ENCODE peak calls at places on chromosomes 5 and 9, in six cellular contexts. N is H1, G is neuronal stem cell, F is IMR-90, C is trophoblast cell, K is H9. I is an unnamed sample.

GRCh38 chr9:83304686-83305085 is 233.5 kb downstream of the FRMD3 start:
- DNase-seq in F (peak), G (no peak), K (no peak), N (no peak), C (no peak), I (no peak)

GRCh38 chr5:177964471-177964870 is 31.6 kb downstream of the PROP1 start:
- DNase-seq in G (no peak), N (no peak), F (no peak), C (no peak), K (no peak), I (no peak)

GRCh38 chr5:66469684-66470083 is 126.5 kb upstream of the MAST4 start:
- DNase-seq in F (no peak), C (no peak), N (no peak), K (no peak), G (no peak), I (no peak)

GRCh38 chr9:76415731-76416130 is 21.5 kb upstream of the RFK start:
- DNase-seq in F (no peak), G (no peak), C (no peak), N (no peak), K (no peak), I (no peak)

GRCh38 chr9:134215709-134216448 is 51.5 kb upstream of the RNU6ATAC start:
- DNase-seq in G (no peak), N (no peak), K (no peak), C (no peak), F (peak), I (peak)

GRCh38 chr5:68449380-68449779 is 233.8 kb downstream of the PIK3R1 start:
- DNase-seq in N (no peak), K (no peak), C (no peak), F (no peak), G (no peak), I (no peak)

GRCh38 chr9:92564982-92565381 is 29.2 kb upstream of the ECM2 start:
- DNase-seq in C (no peak), K (no peak), G (no peak), N (no peak), F (peak), I (peak)

GRCh38 chr9:91676042-91676441 is 252.4 kb upstream of the NFIL3 start:
- DNase-seq in N (no peak), G (no peak), C (no peak), K (no peak), F (no peak), I (no peak)

GRCh38 chr5:54309751-54310432 is 481 bp downstream of the ARL15 start:
- DNase-seq in F (peak), C (no peak), N (no peak), K (no peak), G (peak), I (peak)

GRCh38 chr5:159906957-159907356 is 9.3 kb upstream of the ADRA1B start:
- DNase-seq in C (no peak), F (no peak), K (no peak), G (no peak), N (no peak), I (no peak)

GRCh38 chr5:123422433-123423277 is 548 bp downstream of the CEP120 start:
- DNase-seq in N (no peak), K (no peak), F (peak), G (peak), C (no peak), I (peak)

GRCh38 chr5:159915913-159916840 is at the start of gene ADRA1B:
- DNase-seq in N (peak), F (peak), C (peak), K (peak), G (peak), I (peak)

GRCh38 chr9:130530932-130531331 is 48.4 kb upstream of the FUBP3 start:
- DNase-seq in C (peak), N (no peak), K (no peak), G (no peak), F (no peak), I (no peak)

GRCh38 chr9:105290401-105290800 is 46.0 kb downstream of the SLC44A1 start:
- DNase-seq in G (no peak), C (peak), F (peak), K (no peak), N (no peak), I (peak)

GRCh38 chr9:119412399-119412798 is 43.2 kb upstream of the BRINP1 start:
- DNase-seq in K (peak), G (no peak), C (peak), F (no peak), N (no peak), I (no peak)

GRCh38 chr5:132653716-132654115 is 4.3 kb upstream of the IL13 start:
- DNase-seq in C (no peak), K (no peak), F (no peak), N (peak), G (no peak), I (no peak)

GRCh38 chr5:36367524-36367923 is 65.8 kb upstream of the RANBP3L start:
- DNase-seq in N (no peak), C (no peak), K (no peak), F (peak), G (no peak), I (no peak)

GRCh38 chr5:76125888-76126287 is 42.7 kb downstream of the SV2C start:
- DNase-seq in G (no peak), N (no peak), C (no peak), K (no peak), F (no peak), I (no peak)

GRCh38 chr5:159884917-159885620 is 31.2 kb upstream of the ADRA1B start:
- DNase-seq in N (no peak), F (peak), K (no peak), G (no peak), C (no peak), I (no peak)

GRCh38 chr5:58491216-58491892 is at the start of gene GAPT:
- DNase-seq in F (no peak), K (no peak), C (no peak), N (no peak), G (no peak), I (no peak)

GRCh38 chr5:28714887-28715286 is 1676.5 kb upstream of the CDH9 start:
- DNase-seq in G (no peak), N (no peak), F (no peak), C (no peak), K (no peak), I (no peak)

GRCh38 chr5:71573611-71574010 is 13.5 kb upstream of the MCCC2 start:
- DNase-seq in G (no peak), K (no peak), N (no peak), C (peak), F (no peak), I (no peak)

GRCh38 chr9:34437006-34437925 is 21.1 kb downstream of the FAM219A start:
- DNase-seq in N (peak), C (peak), G (peak), F (peak), K (peak), I (peak)

GRCh38 chr5:67493676-67494075 is 297.1 kb upstream of the CD180 start:
- DNase-seq in N (no peak), K (peak), F (no peak), G (no peak), C (peak), I (peak)

GRCh38 chr9:130707225-130707976 is 13.8 kb downstream of the EXOSC2 start:
- DNase-seq in C (peak), G (peak), K (peak), F (peak), N (peak), I (peak)

GRCh38 chr9:109845178-109845577 is 65.2 kb downstream of the PALM2AKAP2 start:
- DNase-seq in C (no peak), N (no peak), G (no peak), K (no peak), F (no peak), I (no peak)

GRCh38 chr9:13588151-13589043 is 308.9 kb upstream of the MPDZ start:
- DNase-seq in K (no peak), C (no peak), N (no peak), G (no peak), F (no peak), I (peak)

GRCh38 chr5:133754575-133755169 is 142.3 kb upstream of the FSTL4 start:
- DNase-seq in N (peak), F (peak), C (peak), K (peak), G (peak), I (peak)

GRCh38 chr9:114327749-114328148 is 1.9 kb upstream of the ORM2 start:
- DNase-seq in N (no peak), C (no peak), K (peak), F (no peak), G (no peak), I (no peak)
- H2AFZ ChIP-seq in N (no peak), C (no peak), K (no peak), F (no peak), G (no peak), I (no peak)

DNA sequence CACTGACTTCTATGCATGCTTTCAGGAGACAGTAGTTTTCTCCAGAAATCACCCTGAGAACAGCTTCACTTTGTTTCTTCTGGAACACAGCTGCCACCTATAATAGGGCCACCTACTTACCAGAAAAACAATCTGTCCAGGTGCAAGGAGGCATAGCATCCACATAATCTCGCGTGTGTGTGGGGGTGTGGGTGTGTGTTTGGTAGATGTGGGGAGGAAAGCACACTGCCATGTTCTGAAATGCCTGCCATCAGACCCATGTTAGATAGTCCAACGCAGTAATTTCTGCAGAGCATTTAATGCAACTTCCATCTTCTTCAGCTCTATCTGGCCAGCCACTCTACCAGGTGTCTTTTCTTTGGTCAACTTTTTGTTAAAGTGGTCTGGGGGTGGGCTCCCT is 102.9 kb downstream of the ACER2 start:
- DNase-seq in N (no peak), G (no peak), C (no peak), K (no peak), F (no peak), I (no peak)
- H3K23ac ChIP-seq in N (no peak), G (no peak), C (no peak), K (no peak), F (no peak), I (no peak)

DNA sequence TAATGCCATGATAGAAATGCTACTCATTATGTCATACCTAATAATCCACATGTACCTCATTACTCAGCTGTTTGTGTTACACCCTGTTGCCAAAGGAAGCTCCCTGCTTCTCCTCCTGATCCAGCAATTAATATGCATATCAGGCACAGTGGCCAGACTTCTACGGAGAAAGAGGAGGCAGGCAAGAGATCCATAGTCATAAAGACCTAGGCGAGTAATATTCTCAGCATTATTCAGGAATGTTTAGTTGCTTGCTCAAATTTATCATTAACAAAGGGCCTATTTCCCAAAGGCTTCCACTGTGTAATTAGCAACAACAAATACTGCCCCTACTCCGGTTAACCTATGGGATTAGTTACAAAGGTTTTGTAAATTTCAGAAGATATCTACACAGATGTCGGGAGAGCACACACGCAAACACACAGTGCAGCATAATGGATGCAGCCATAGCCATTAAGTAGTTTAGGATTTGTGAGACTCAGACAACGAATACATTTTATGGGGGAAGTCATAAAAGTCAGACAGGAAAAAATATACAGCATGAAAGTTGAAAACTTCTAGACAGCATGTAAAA is 192.6 kb downstream of the EFNA5 start:
- DNase-seq in F (no peak), G (no peak), C (no peak), N (no peak), K (no peak), I (peak)
- H2AFZ ChIP-seq in F (no peak), G (no peak), C (no peak), N (no peak), K (no peak), I (no peak)

GRCh38 chr9:78003730-78004129 is 27.9 kb downstream of the GNAQ start:
- DNase-seq in F (no peak), N (no peak), K (no peak), C (no peak), G (no peak), I (no peak)

GRCh38 chr9:78004478-78005229 is 27.0 kb downstream of the GNAQ start:
- DNase-seq in C (no peak), F (peak), N (no peak), K (no peak), G (no peak), I (no peak)

GRCh38 chr9:78001946-78002731 is 29.5 kb downstream of the GNAQ start:
- DNase-seq in C (no peak), G (no peak), N (no peak), F (peak), K (no peak), I (no peak)

GRCh38 chr9:78006734-78007133 is 24.9 kb downstream of the GNAQ start:
- DNase-seq in C (no peak), N (no peak), F (no peak), G (no peak), K (no peak), I (no peak)

DNA sequence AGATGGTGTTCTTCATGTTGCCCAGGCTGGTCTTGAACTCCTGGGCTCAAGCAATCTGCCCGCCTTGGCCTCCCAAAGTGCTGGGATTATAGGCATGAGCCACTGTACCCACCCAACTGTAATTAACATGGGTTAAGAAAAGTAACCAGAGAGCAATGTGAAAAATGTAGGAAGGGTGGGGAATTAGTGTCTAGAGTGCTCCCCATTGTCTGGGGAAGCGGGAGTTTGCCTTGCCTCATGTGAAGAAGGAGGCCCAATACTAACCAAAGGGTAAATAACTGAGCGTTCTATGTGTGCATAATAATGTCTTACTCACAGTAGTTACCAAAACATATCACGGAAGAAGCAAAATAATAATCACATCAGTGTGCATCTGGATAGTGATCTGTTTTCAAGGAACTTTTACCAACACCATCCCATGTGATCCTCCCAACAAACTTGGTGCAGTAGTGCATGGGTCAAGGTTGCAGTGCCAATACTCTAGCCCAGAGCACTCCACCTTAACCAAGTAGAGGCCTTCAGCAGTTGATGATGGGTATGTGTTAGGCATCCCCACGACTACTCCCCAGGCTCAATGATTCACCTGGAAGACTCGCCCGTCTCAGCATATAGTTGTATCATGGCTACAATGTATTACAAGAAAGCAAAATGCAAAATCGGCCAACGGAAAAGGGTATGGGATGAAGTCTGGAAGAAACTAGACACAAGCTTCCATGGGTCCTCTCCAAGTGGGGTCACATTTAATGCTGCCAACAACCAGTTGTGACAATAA is 26.2 kb downstream of the GNAQ start:
- DNase-seq in F (no peak), K (no peak), G (no peak), C (peak), N (no peak), I (no peak)
- H3K23ac ChIP-seq in F (no peak), K (no peak), G (no peak), C (no peak), N (no peak), I (no peak)

I was measured in mesenchymal stem cell.